ENCODE peak calls at places on chromosome X, in nine cellular contexts. W is stromal cell of bone marrow; V is EH; H is naive thymus-derived CD8-positive, alpha-beta T cell; Y is tibial nerve; D is CD4-positive, alpha-beta T cell; Z is ELR; A is osteocyte; U is cardiac fibroblast. J is an unnamed sample.

GRCh38 chrX:140664939-140665338 is 44.6 kb upstream of the LINC00632 start:
- DNase-seq in Z (peak), W (no peak), U (peak), V (peak), D (no peak), Y (no peak), A (no peak), H (no peak), J (no peak)

GRCh38 chrX:14922437-14922836 is 49.2 kb downstream of the MOSPD2 start:
- DNase-seq in A (no peak), Y (no peak), U (peak), W (peak), H (no peak), V (peak), Z (peak), D (no peak), J (no peak)

GRCh38 chrX:18401848-18402213 is 23.6 kb upstream of the CDKL5 start:
- DNase-seq in Z (no peak), D (no peak), H (no peak), W (no peak), V (no peak), U (no peak), A (no peak), Y (no peak), J (no peak)

GRCh38 chrX:135544338-135544948 is 24.0 kb downstream of the INTS6L start:
- DNase-seq in Z (no peak), W (no peak), Y (no peak), V (no peak), U (no peak), H (no peak), D (no peak), A (no peak), J (no peak)

GRCh38 chrX:39196192-39197102 is 395.2 kb downstream of the MID1IP1 start:
- DNase-seq in D (peak), W (peak), A (no peak), Y (no peak), H (peak), U (peak), V (peak), Z (peak), J (peak)

GRCh38 chrX:63530654-63531053 is 179.5 kb upstream of the SPIN4 start:
- DNase-seq in D (no peak), Z (no peak), W (no peak), U (no peak), A (no peak), H (no peak), Y (no peak), V (no peak), J (no peak)

GRCh38 chrX:130186645-130187044 is 14.9 kb downstream of the RAB33A start:
- DNase-seq in D (no peak), V (no peak), A (no peak), Z (no peak), H (no peak), W (no peak), U (no peak), Y (no peak), J (peak)

GRCh38 chrX:105870465-105870864 is 48.1 kb downstream of the NRK start:
- DNase-seq in U (no peak), Y (no peak), Z (no peak), V (no peak), A (no peak), W (no peak), D (no peak), H (no peak), J (no peak)

GRCh38 chrX:145861818-145862217 is 44.2 kb downstream of the SLITRK2 start:
- DNase-seq in H (no peak), D (no peak), W (no peak), V (no peak), Z (no peak), A (no peak), Y (no peak), U (no peak), J (no peak)

GRCh38 chrX:15939737-15940136 is 85.1 kb upstream of the AP1S2 start:
- DNase-seq in A (no peak), H (no peak), Z (no peak), W (no peak), U (no peak), V (no peak), D (no peak), Y (no peak), J (no peak)

GRCh38 chrX:30992381-30992904 is 79.4 kb downstream of the FTHL17 start:
- DNase-seq in H (no peak), U (no peak), V (peak), W (no peak), Y (no peak), Z (no peak), D (no peak), A (no peak), J (no peak)

GRCh38 chrX:323721-324628 is 5.4 kb upstream of the GTPBP6 start:
- DNase-seq in D (no peak), Y (no peak), W (peak), A (no peak), U (peak), H (peak), V (peak), Z (peak), J (peak)

GRCh38 chrX:15511563-15511962 is 11.0 kb downstream of the BMX start:
- DNase-seq in Z (no peak), A (no peak), H (no peak), Y (no peak), V (no peak), D (no peak), U (peak), W (no peak), J (no peak)

GRCh38 chrX:49030283-49030682 is 12.9 kb downstream of the TFE3 start:
- DNase-seq in U (no peak), H (no peak), V (no peak), Y (no peak), Z (no peak), A (no peak), W (no peak), D (no peak), J (no peak)

GRCh38 chrX:143664302-143664701 is 28.4 kb upstream of the SLITRK4 start:
- DNase-seq in H (no peak), Z (peak), U (peak), A (no peak), D (no peak), W (no peak), V (peak), Y (no peak), J (no peak)

GRCh38 chrX:3076416-3076991 is 35.2 kb downstream of the ARSF start:
- DNase-seq in H (no peak), W (no peak), D (no peak), A (peak), Z (no peak), V (no peak), U (no peak), Y (no peak), J (no peak)

GRCh38 chrX:121146059-121146628 is 98.7 kb downstream of the GLUD2 start:
- DNase-seq in Z (no peak), W (no peak), D (no peak), U (peak), A (no peak), H (no peak), V (no peak), Y (no peak), J (no peak)

GRCh38 chrX:53262918-53263394 is 18.4 kb downstream of the IQSEC2 start:
- DNase-seq in U (peak), D (no peak), H (no peak), V (peak), W (peak), Y (no peak), Z (peak), A (no peak), J (no peak)

GRCh38 chrX:2513120-2513664 is 12.4 kb upstream of the DHRSX start:
- DNase-seq in D (no peak), Z (no peak), Y (no peak), V (no peak), H (no peak), U (no peak), A (no peak), W (no peak), J (no peak)